ENCODE peak calls at places on chromosome 6, in five cellular contexts. One of them, this sample, is unnamed.

GRCh38 chr6:108630050-108630714 is 69.5 kb downstream of the FOXO3 start:
- DNase-seq in K562: no peak
- DNase-seq in HepG2: no peak
- DNase-seq in HCT116: no peak
- DNase-seq in H1: no peak
- DNase-seq in this sample: no peak

GRCh38 chr6:87840324-87840723 is 138.3 kb upstream of the AKIRIN2 start:
- DNase-seq in HepG2: no peak
- DNase-seq in HCT116: no peak
- DNase-seq in H1: no peak
- DNase-seq in K562: no peak
- DNase-seq in this sample: no peak

GRCh38 chr6:133187657-133188453 is 53.3 kb upstream of the EYA4 start:
- DNase-seq in HCT116: no peak
- DNase-seq in K562: no peak
- DNase-seq in HepG2: no peak
- DNase-seq in H1: no peak
- DNase-seq in this sample: no peak

GRCh38 chr6:21103626-21104224 is 489.8 kb upstream of the SOX4 start:
- DNase-seq in HepG2: peak; percentile 72
- DNase-seq in HCT116: no peak
- DNase-seq in K562: no peak
- DNase-seq in H1: no peak
- DNase-seq in this sample: peak; percentile 80

GRCh38 chr6:42336431-42336830 is 115.3 kb downstream of the TRERF1 start:
- DNase-seq in HepG2: no peak
- DNase-seq in K562: no peak
- DNase-seq in HCT116: no peak
- DNase-seq in H1: no peak
- DNase-seq in this sample: no peak

GRCh38 chr6:45998524-45998923 is 17.1 kb downstream of the CLIC5 start:
- DNase-seq in K562: no peak
- DNase-seq in HCT116: no peak
- DNase-seq in HepG2: no peak
- DNase-seq in H1: no peak
- DNase-seq in this sample: no peak

GRCh38 chr6:143027058-143027457 is 33.6 kb upstream of the AIG1 start:
- DNase-seq in HepG2: peak; percentile 38
- DNase-seq in H1: peak; percentile 27
- DNase-seq in K562: no peak
- DNase-seq in HCT116: peak; percentile 7
- DNase-seq in this sample: no peak

GRCh38 chr6:168884646-168885086 is 369.0 kb downstream of the THBS2 start:
- DNase-seq in K562: peak; percentile 88
- DNase-seq in HepG2: peak; percentile 32
- DNase-seq in HCT116: peak; percentile 31
- DNase-seq in H1: no peak
- DNase-seq in this sample: peak; percentile 57

GRCh38 chr6:169529931-169530761 is 171.7 kb downstream of the WDR27 start:
- DNase-seq in K562: no peak
- DNase-seq in HCT116: no peak
- DNase-seq in H1: no peak
- DNase-seq in HepG2: no peak
- DNase-seq in this sample: peak; percentile 4

GRCh38 chr6:66376021-66376420 is 669.0 kb upstream of the EYS start:
- DNase-seq in HepG2: no peak
- DNase-seq in H1: no peak
- DNase-seq in K562: no peak
- DNase-seq in HCT116: no peak
- DNase-seq in this sample: no peak
- TF ChIP-seq JUND in HepG2: no peak
- TF ChIP-seq JUND in H1: no peak
- TF ChIP-seq JUND in K562: no peak
- TF ChIP-seq JUND in HCT116: no peak
- TF ChIP-seq JUND in this sample: no peak

GRCh38 chr6:33392979-33393378 is 1.4 kb downstream of the KIFC1 start:
- DNase-seq in K562: no peak
- DNase-seq in HCT116: no peak
- DNase-seq in H1: no peak
- DNase-seq in HepG2: no peak
- DNase-seq in this sample: no peak
- TF ChIP-seq JUND in K562: no peak
- TF ChIP-seq JUND in HCT116: no peak
- TF ChIP-seq JUND in H1: no peak
- TF ChIP-seq JUND in HepG2: no peak
- TF ChIP-seq JUND in this sample: no peak

GRCh38 chr6:24935753-24936152 is at the start of gene RIPOR2:
- DNase-seq in H1: no peak
- DNase-seq in K562: no peak
- DNase-seq in HepG2: no peak
- DNase-seq in HCT116: no peak
- DNase-seq in this sample: no peak
- TF ChIP-seq JUND in H1: no peak
- TF ChIP-seq JUND in K562: no peak
- TF ChIP-seq JUND in HepG2: no peak
- TF ChIP-seq JUND in HCT116: no peak
- TF ChIP-seq JUND in this sample: no peak

DNA sequence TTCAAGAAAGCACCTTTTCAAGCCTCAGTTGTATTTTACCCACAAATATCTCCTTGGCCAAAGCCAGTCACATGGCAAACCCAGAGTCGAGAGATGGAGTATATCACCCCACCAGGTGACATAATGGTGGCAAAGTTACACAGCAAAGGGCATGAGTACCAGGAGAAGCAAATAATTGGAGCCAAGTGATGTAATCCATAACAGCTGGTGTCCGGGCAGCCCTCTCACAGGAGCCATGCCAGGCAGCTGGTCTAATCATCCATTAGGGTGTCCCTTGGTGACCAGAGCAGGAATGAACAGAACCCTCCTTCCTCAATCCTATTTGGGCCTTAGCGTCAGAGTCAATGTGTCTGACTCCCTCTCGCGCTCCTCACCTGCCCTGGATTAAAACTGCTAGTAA is 272.1 kb downstream of the LRFN2 start:
- DNase-seq in K562: no peak
- DNase-seq in HCT116: no peak
- DNase-seq in H1: no peak
- DNase-seq in HepG2: no peak
- DNase-seq in this sample: no peak
- TF ChIP-seq JUND in K562: no peak
- TF ChIP-seq JUND in HCT116: no peak
- TF ChIP-seq JUND in H1: no peak
- TF ChIP-seq JUND in HepG2: no peak
- TF ChIP-seq JUND in this sample: no peak

GRCh38 chr6:8391934-8392333 is 43.4 kb downstream of the SLC35B3 start:
- DNase-seq in H1: no peak
- DNase-seq in HCT116: no peak
- DNase-seq in HepG2: no peak
- DNase-seq in K562: no peak
- DNase-seq in this sample: no peak

GRCh38 chr6:8387942-8388437 is 47.4 kb downstream of the SLC35B3 start:
- DNase-seq in HepG2: no peak
- DNase-seq in HCT116: no peak
- DNase-seq in K562: no peak
- DNase-seq in H1: no peak
- DNase-seq in this sample: peak; percentile 80

GRCh38 chr6:8389034-8389818 is 46.1 kb downstream of the SLC35B3 start:
- DNase-seq in H1: no peak
- DNase-seq in K562: no peak
- DNase-seq in HepG2: no peak
- DNase-seq in HCT116: no peak
- DNase-seq in this sample: no peak

DNA sequence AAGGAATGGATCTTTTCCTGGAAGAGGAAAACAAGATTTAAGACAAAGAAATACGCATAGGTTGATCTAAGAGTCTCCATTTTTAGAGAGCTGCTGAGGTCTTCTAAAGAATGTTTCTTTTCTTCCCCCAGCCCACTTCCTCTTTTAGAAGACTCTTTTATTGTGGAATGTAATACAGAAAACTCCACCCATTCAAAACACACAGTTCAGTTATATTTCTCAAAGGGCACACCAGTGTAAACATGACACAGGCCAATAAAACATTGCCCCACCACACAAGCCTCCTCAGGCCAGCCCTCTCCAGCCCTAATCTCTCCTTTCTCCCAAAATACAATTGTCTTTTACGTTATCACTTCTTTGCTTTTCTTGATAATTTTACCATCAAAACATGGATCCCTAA is 42.8 kb downstream of the SLC35B3 start:
- DNase-seq in K562: no peak
- DNase-seq in HCT116: no peak
- DNase-seq in H1: no peak
- DNase-seq in HepG2: no peak
- DNase-seq in this sample: no peak
- TF ChIP-seq JUND in K562: no peak
- TF ChIP-seq JUND in HCT116: no peak
- TF ChIP-seq JUND in H1: no peak
- TF ChIP-seq JUND in HepG2: no peak
- TF ChIP-seq JUND in this sample: no peak

GRCh38 chr6:25017932-25018581 is 82.3 kb upstream of the RIPOR2 start:
- DNase-seq in HepG2: peak; percentile 8
- DNase-seq in HCT116: peak; percentile 53
- DNase-seq in H1: peak; percentile 66
- DNase-seq in K562: no peak
- DNase-seq in this sample: no peak

GRCh38 chr6:25014375-25014774 is 78.6 kb upstream of the RIPOR2 start:
- DNase-seq in H1: no peak
- DNase-seq in HepG2: no peak
- DNase-seq in K562: no peak
- DNase-seq in HCT116: no peak
- DNase-seq in this sample: no peak

GRCh38 chr6:25014806-25015560 is 79.2 kb upstream of the RIPOR2 start:
- DNase-seq in HCT116: no peak
- DNase-seq in H1: no peak
- DNase-seq in HepG2: no peak
- DNase-seq in K562: no peak
- DNase-seq in this sample: no peak

GRCh38 chr6:25016311-25016710 is 80.6 kb upstream of the RIPOR2 start:
- DNase-seq in HepG2: no peak
- DNase-seq in HCT116: no peak
- DNase-seq in K562: no peak
- DNase-seq in H1: no peak
- DNase-seq in this sample: no peak

GRCh38 chr6:25017486-25017885 is 81.7 kb upstream of the RIPOR2 start:
- DNase-seq in HepG2: no peak
- DNase-seq in K562: no peak
- DNase-seq in H1: no peak
- DNase-seq in HCT116: no peak
- DNase-seq in this sample: no peak
- TF ChIP-seq JUND in HepG2: no peak
- TF ChIP-seq JUND in K562: no peak
- TF ChIP-seq JUND in H1: no peak
- TF ChIP-seq JUND in HCT116: no peak
- TF ChIP-seq JUND in this sample: no peak

GRCh38 chr6:157534991-157535353 is 154.0 kb downstream of the ZDHHC14 start:
- DNase-seq in K562: no peak
- DNase-seq in HCT116: no peak
- DNase-seq in H1: no peak
- DNase-seq in HepG2: no peak
- DNase-seq in this sample: no peak
- TF ChIP-seq JUND in K562: no peak
- TF ChIP-seq JUND in HCT116: no peak
- TF ChIP-seq JUND in H1: no peak
- TF ChIP-seq JUND in HepG2: no peak
- TF ChIP-seq JUND in this sample: no peak

This sample was measured in T47D.